ENCODE peak calls at places on chromosome 22, in eight cellular contexts. B is uterus, K is bronchial epithelial cell, R is cardiac fibroblast, V is MM.1S, G is heart right ventricle, S is H7, E is lower leg skin. L is an unnamed sample.

GRCh38 chr22:35637943-35638342 is 10.3 kb upstream of the APOL6 start:
- DNase-seq in B (no peak), K (no peak), R (peak), V (no peak), G (no peak), S (peak), E (no peak), L (no peak)

GRCh38 chr22:17116931-17117330 is 4.2 kb downstream of the TMEM121B start:
- DNase-seq in B (no peak), K (no peak), R (no peak), V (no peak), G (no peak), S (no peak), E (no peak), L (no peak)

GRCh38 chr22:31130873-31131272 is 8.1 kb downstream of the INPP5J start:
- DNase-seq in B (no peak), K (no peak), R (no peak), V (no peak), G (no peak), S (peak), E (no peak), L (no peak)

GRCh38 chr22:45067731-45068130 is 57.9 kb upstream of the PHF21B start:
- DNase-seq in B (no peak), K (no peak), R (peak), V (no peak), G (no peak), S (no peak), E (no peak), L (no peak)

GRCh38 chr22:21587803-21588611 is 20.5 kb downstream of the UBE2L3 start:
- DNase-seq in B (no peak), K (no peak), R (peak), V (peak), G (no peak), S (peak), E (no peak), L (no peak)

GRCh38 chr22:48276933-48277867 is 1514.8 kb downstream of the TBC1D22A start:
- DNase-seq in B (no peak), K (no peak), R (no peak), V (peak), G (no peak), S (peak), E (peak), L (no peak)

GRCh38 chr22:20551805-20552449 is 44.5 kb downstream of the MED15 start:
- DNase-seq in B (peak), K (no peak), R (peak), V (no peak), G (peak), S (peak), E (no peak), L (no peak)

GRCh38 chr22:31278643-31279326 is 13.5 kb downstream of the PIK3IP1 start:
- DNase-seq in B (no peak), K (no peak), R (no peak), V (no peak), G (no peak), S (no peak), E (no peak), L (peak)

GRCh38 chr22:21759631-21760030 is 24.0 kb upstream of the YPEL1 start:
- DNase-seq in B (no peak), K (no peak), R (no peak), V (no peak), G (no peak), S (no peak), E (no peak), L (no peak)

GRCh38 chr22:24416095-24416494 is 11.3 kb upstream of the ADORA2A start:
- DNase-seq in B (no peak), K (no peak), R (no peak), V (no peak), G (no peak), S (no peak), E (no peak), L (no peak)

GRCh38 chr22:49053574-49053973 is 774.1 kb downstream of the BRD1 start:
- DNase-seq in B (no peak), K (no peak), R (no peak), V (no peak), G (no peak), S (peak), E (no peak), L (no peak)

GRCh38 chr22:50611341-50612060 is 10.9 kb downstream of the MAPK8IP2 start:
- DNase-seq in B (no peak), K (no peak), R (no peak), V (no peak), G (no peak), S (no peak), E (peak), L (no peak)

GRCh38 chr22:42800731-42801536 is 56.1 kb downstream of the ARFGAP3 start:
- DNase-seq in B (no peak), K (no peak), R (no peak), V (no peak), G (no peak), S (peak), E (peak), L (no peak)

GRCh38 chr22:44891293-44891747 is 118.5 kb downstream of the PHF21B start:
- DNase-seq in B (no peak), K (no peak), R (no peak), V (no peak), G (no peak), S (no peak), E (peak), L (no peak)

GRCh38 chr22:29480512-29481264 is 670 bp downstream of the NEFH start:
- DNase-seq in B (no peak), K (peak), R (peak), V (no peak), G (peak), S (peak), E (no peak), L (no peak)

GRCh38 chr22:29482726-29483125 is 2.7 kb downstream of the NEFH start:
- DNase-seq in B (no peak), K (no peak), R (no peak), V (no peak), G (no peak), S (no peak), E (peak), L (no peak)

GRCh38 chr22:29482253-29482652 is 2.2 kb downstream of the NEFH start:
- DNase-seq in B (no peak), K (no peak), R (no peak), V (no peak), G (no peak), S (peak), E (no peak), L (no peak)

GRCh38 chr22:29480262-29480511 is 169 bp downstream of the NEFH start:
- DNase-seq in B (no peak), K (no peak), R (no peak), V (no peak), G (no peak), S (no peak), E (no peak), L (no peak)

DNA sequence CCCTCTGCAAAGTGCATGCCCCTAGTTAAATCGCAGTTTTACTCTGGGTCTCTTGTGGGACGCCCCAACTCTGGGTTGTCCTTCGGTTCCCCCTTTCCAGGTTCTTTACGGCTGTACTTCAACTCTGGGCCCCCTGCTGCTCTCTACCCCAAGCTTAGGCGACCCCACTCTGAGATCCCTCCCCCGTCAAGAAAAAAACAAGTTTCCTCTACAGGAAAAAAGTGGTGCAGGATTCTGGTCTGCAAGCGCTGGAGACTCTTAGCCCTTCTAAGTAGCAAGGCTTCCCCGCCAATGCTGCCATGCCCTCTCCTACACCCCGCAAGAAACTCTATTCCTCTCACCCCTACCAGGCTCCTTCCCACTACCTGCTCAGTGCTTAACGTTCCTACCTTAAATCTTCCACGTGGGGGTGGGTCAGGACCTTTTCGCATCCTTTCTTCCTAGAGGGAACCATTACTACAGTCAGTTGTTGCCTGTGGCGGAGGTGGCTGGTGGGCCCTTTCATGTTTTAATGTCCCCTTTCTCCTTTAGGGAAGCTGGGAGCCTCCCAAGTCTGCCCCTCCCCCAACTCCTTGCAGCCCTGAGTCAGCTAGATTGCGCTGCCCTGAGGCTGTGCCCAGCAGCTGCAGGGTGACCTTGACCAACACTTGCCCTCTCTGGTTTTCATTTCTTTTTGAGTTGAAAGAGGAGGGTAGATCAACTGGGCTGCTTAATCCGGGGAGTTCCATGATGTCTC is 1.4 kb downstream of the NEFH start:
- DNase-seq in B (no peak), K (no peak), R (no peak), V (no peak), G (no peak), S (peak), E (no peak), L (no peak)
- H3K4me3 ChIP-seq in B (peak), K (peak), R (no peak), V (no peak), G (peak), S (peak), E (no peak), L (no peak)

DNA sequence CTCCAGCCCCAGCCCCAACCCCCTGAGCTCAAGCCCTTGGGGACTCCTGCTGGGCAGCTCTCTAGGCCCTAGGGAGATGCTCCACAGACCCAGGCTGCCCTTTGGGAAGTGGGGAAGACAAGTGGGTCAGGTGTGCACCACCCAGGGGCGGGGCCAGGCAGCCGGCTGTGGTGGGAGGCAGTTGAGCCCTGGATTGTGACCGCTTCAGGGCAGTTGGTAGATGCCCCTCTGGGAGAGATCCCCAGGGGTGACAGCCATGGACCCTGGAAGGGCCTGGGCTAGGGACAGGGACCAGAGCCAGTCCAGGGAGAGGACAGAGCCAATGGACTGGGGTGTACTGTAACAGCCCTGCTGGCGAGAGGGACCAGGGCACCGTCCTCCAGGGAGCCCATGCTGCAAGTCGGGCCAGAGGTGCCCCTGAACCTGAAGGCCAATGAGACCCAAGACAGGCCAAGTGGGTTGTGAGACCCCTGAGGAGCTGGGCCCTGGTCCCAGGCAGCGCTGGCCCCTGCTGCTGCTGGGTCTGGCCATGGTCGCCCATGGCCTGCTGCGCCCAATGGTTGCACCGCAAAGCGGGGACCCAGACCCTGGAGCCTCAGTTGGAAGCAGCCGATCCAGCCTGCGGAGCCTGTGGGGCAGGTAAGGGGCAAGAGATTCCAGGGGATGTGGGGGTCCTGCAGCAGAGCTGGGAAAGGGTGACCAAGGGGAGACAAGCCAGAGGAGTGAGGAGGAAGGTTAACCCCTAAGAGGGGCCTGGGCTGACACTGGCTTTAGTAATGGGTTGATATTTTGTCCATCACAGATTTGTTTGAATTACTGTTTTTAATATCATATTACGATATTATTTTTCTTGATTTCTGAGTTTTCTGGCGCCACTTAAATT is at the start of gene IGLL5:
- DNase-seq in B (no peak), K (no peak), R (no peak), V (peak), G (no peak), S (peak), E (peak), L (no peak)
- H3K4me3 ChIP-seq in B (no peak), K (no peak), R (no peak), V (peak), G (no peak), S (no peak), E (no peak), L (no peak)

GRCh38 chr22:41700105-41700358 is 729 bp downstream of the MEI1 start:
- DNase-seq in B (no peak), K (no peak), R (no peak), V (no peak), G (no peak), S (no peak), E (no peak), L (no peak)

GRCh38 chr22:41696714-41697113 is 2.6 kb upstream of the MEI1 start:
- DNase-seq in B (no peak), K (no peak), R (no peak), V (no peak), G (no peak), S (no peak), E (no peak), L (no peak)

GRCh38 chr22:41695211-41695610 is 4.1 kb upstream of the MEI1 start:
- DNase-seq in B (no peak), K (no peak), R (no peak), V (no peak), G (no peak), S (no peak), E (no peak), L (no peak)

GRCh38 chr22:41699264-41700104 is at the start of gene MEI1:
- DNase-seq in B (peak), K (peak), R (peak), V (peak), G (peak), S (peak), E (peak), L (no peak)

DNA sequence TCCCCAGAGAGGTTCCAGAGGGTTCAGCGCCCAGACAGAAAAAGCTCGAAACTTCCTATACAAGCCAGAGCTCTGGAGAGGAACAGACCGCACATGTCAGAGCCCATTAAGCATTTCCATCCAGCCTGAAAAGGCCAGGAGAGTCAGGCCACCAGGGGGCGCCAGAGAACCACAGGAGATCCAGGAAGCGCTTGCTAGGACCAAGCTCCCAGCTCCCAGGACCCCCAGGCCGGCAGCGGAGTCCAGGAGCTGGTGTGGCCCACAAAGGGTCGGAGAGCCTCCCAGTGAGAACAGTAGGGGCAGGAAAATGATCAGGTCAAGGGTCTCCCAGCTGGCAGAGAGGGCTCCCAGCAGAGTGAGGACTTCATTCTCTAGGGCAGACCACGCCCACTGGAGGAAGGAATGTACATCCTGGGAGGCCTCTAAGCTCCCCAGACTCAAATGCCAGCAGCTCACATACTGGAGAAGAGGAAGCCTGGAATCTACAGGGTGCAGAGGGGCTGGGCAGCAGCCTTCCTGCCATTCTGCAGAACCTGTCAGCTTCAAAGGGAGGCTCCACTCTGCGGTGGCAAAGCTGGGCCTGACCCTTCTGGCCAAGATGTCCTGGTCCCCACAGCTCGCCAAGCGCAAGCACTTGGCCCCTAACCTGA is 2.1 kb upstream of the MEI1 start:
- DNase-seq in B (peak), K (peak), R (peak), V (peak), G (peak), S (peak), E (peak), L (peak)
- H3K4me3 ChIP-seq in B (peak), K (no peak), R (peak), V (no peak), G (no peak), S (no peak), E (no peak), L (peak)

GRCh38 chr22:33110562-33111163 is 52.5 kb upstream of the SYN3 start:
- DNase-seq in B (no peak), K (no peak), R (no peak), V (no peak), G (no peak), S (no peak), E (no peak), L (no peak)

GRCh38 chr22:33109532-33110148 is 51.5 kb upstream of the SYN3 start:
- DNase-seq in B (no peak), K (no peak), R (no peak), V (no peak), G (no peak), S (no peak), E (no peak), L (no peak)

GRCh38 chr22:33111491-33111890 is 53.3 kb upstream of the SYN3 start:
- DNase-seq in B (no peak), K (no peak), R (no peak), V (no peak), G (no peak), S (no peak), E (no peak), L (peak)

GRCh38 chr22:33114570-33114969 is 56.4 kb upstream of the SYN3 start:
- DNase-seq in B (no peak), K (no peak), R (no peak), V (no peak), G (no peak), S (no peak), E (no peak), L (no peak)

DNA sequence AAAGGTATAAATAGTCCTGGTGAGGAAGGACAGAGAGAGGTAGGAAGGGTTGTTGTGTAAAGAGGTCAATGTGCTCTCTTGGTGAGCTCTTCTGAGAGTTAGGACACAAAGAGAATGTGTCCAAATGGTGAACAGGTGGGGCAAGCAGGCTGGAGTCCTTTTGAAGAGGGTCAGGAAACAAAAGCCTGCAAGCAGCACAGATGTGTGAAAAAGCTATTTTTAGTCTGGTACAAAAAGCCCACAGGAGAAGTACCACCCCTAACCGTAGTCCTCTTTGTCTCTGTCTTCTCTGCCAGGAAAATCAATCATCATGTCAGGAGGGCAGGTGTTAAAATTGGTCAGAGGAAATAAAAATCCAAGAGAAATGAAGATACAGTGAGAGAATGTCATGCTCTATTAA is 54.4 kb upstream of the SYN3 start:
- DNase-seq in B (no peak), K (no peak), R (no peak), V (peak), G (no peak), S (no peak), E (no peak), L (peak)
- H3K4me3 ChIP-seq in B (no peak), K (no peak), R (no peak), V (peak), G (no peak), S (no peak), E (no peak), L (no peak)

DNA sequence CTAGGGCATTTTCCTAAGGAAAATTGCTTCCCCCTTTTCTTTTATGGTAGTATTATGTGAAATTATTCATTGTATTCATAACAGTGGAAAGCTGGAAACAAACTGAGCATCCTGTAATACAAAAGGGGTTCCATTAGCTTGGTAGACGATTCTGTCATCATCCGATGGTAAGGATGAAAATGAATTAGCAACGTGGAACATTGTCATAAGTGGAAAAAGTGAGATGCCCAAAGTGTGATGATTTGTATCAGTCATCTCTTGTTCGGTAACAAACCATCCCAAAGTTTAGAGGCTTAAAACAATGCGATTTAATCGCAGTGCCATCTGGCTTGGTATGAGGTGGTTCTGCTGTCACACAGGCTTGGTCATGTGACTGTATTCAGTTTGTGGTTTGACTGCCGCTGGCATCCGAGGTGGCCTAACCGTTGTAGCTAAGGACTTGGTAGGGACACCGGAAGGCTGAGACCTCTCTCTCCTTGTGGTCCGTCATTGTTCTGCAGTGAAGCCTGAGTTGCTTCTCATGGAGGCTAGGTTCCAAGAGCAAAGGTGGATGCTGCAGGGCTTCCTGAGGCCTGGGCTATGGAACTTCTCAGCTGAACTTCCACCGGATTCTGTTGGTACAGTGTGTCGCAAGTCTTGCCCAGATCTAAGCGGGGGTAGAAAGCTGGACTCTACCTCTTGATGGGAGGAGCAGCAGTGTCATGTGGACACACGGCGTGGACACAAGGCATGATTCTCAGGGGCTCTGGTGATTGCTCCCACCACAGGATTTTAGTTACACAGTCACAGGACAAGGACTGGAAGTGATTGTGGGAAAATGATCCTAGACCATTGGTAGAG is 36.2 kb downstream of the BCR start:
- DNase-seq in B (no peak), K (no peak), R (no peak), V (no peak), G (no peak), S (no peak), E (no peak), L (peak)
- H3K4me3 ChIP-seq in B (no peak), K (no peak), R (no peak), V (no peak), G (no peak), S (no peak), E (no peak), L (peak)